ENCODE peak calls at places on chromosomes 13 and 19, in four cellular contexts. S, N, F and L are unnamed samples.

GRCh38 chr19:40601061-40601973 is at the start of gene LTBP4:
- DNase-seq in F (no peak), N (no peak), S (peak), L (no peak)

GRCh38 chr19:3369337-3370213 is 3.2 kb downstream of the NFIC start:
- DNase-seq in S (peak), F (no peak), N (no peak), L (no peak)

GRCh38 chr13:112158961-112159360 is 92.0 kb downstream of the SOX1 start:
- DNase-seq in F (no peak), N (no peak), S (no peak), L (no peak)

GRCh38 chr13:77697208-77698103 is at the start of gene SLAIN1:
- DNase-seq in S (peak), N (no peak), F (peak), L (peak)

GRCh38 chr13:113608967-113609533 is 24.5 kb downstream of the TFDP1 start:
- DNase-seq in S (no peak), N (no peak), F (no peak), L (no peak)

GRCh38 chr13:80906860-80907259 is 565.9 kb upstream of the SPRY2 start:
- DNase-seq in S (no peak), F (no peak), N (no peak), L (no peak)

GRCh38 chr19:1296575-1297271 is 11.1 kb downstream of the EFNA2 start:
- DNase-seq in N (no peak), F (no peak), S (no peak), L (no peak)

GRCh38 chr19:57789288-57789687 is 19.8 kb downstream of the ZNF586 start:
- DNase-seq in S (no peak), F (no peak), N (no peak), L (no peak)

GRCh38 chr19:531009-531752 is 379 bp upstream of the CDC34 start:
- DNase-seq in F (peak), S (peak), N (no peak), L (peak)

GRCh38 chr19:40055832-40056504 is at the start of gene ZNF780B:
- DNase-seq in N (peak), F (peak), S (peak), L (peak)

GRCh38 chr13:48038763-48039162 is 1.2 kb downstream of the NUDT15 start:
- DNase-seq in N (no peak), S (no peak), F (no peak), L (no peak)

GRCh38 chr13:67278230-67278629 is 48.1 kb upstream of the PCDH9 start:
- DNase-seq in N (no peak), F (no peak), S (no peak), L (no peak)

GRCh38 chr19:50376166-50377050 is at the start of gene NR1H2:
- DNase-seq in N (peak), S (peak), F (peak), L (peak)

GRCh38 chr13:67296511-67296910 is 66.4 kb upstream of the PCDH9 start:
- DNase-seq in S (no peak), N (no peak), F (no peak), L (no peak)

GRCh38 chr19:44625531-44626066 is 12.2 kb downstream of the IGSF23 start:
- DNase-seq in N (no peak), S (no peak), F (no peak), L (no peak)

GRCh38 chr13:85990397-85990796 is 191.2 kb upstream of the SLITRK6 start:
- DNase-seq in F (no peak), N (no peak), S (no peak), L (no peak)

GRCh38 chr13:76326343-76326742 is 559.9 kb downstream of the KCTD12 start:
- DNase-seq in F (no peak), S (no peak), N (no peak), L (no peak)

GRCh38 chr13:46296920-46297319 is 85.2 kb downstream of the LRRC63 start:
- DNase-seq in N (no peak), F (no peak), S (no peak), L (no peak)
- TF ChIP-seq NR2C2 in N (no peak), F (no peak), S (no peak), L (no peak)

DNA sequence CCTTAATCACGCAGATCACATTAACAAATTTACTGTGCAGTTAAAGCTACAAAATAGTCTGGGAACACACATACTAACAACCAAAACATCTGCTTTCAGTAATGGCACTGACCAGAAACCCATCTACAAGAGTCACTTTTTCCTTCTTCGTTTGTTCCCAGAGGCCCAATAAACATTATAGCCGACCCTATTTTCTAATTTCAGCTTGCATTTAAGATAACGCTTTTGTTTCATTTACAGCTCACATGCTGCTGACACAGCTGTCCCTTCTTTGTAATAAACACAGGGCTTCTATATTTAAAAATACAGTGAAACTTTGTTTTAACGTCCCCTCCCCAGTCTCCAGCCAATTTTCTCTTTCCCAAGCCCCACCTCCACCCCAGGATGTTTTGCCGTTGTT is 1.8 kb upstream of the WBP4 start:
- DNase-seq in F (no peak), N (no peak), S (no peak), L (no peak)
- TF ChIP-seq NR2C2 in F (no peak), N (no peak), S (no peak), L (no peak)

DNA sequence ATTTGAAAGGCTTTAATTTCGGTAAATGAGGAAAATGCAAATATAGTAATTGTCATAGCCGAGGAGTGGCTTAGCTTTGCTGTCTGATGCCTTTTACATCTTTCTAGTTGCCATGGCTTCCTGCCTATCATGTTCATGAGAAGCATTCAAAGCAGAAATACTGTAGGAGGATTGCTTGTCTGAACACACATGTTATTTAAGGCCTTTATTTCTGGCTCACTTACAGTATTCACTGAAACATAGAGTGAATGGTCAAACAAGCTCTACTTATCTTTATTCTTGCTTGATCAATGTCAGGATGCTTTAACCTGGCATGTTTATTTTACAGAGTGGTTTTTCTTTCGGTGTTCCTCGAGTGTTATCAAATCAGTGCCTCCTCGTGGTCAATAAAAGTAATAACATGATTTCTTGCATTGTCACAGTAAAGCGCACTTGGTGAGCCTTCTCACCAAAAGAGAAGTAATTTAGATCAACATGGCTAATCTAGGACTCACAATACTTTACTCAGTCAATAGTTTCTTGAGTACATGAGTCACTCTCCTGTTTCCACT is 73.5 kb upstream of the PCDH17 start:
- DNase-seq in S (no peak), F (peak), N (no peak), L (no peak)
- TF ChIP-seq NR2C2 in S (no peak), F (no peak), N (no peak), L (no peak)

DNA sequence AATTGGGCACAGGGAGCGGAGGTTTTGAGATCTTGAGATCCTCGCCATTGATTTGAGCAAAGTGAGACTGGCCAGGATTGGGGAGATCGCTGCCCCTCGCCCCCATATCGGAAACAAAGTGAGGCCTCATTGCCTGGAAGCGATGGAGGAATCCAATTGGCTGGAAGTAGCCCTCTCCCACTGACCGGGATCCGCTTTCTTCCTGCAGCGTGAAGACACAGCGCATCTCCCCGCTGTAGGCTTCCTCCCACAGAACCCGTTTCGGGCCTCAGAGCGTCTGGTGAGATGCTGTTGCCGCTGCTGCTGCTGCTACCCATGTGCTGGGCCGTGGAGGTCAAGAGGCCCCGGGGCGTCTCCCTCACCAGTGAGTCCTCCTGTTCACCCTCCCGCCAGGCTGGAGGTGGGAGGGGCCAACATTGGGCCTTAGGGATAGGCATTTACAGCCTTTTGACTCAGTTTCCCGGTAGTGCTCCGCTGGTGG is 438 bp downstream of the PRKCSH start:
- DNase-seq in F (no peak), N (no peak), S (peak), L (no peak)
- TF ChIP-seq NR2C2 in F (no peak), N (no peak), S (no peak), L (no peak)

DNA sequence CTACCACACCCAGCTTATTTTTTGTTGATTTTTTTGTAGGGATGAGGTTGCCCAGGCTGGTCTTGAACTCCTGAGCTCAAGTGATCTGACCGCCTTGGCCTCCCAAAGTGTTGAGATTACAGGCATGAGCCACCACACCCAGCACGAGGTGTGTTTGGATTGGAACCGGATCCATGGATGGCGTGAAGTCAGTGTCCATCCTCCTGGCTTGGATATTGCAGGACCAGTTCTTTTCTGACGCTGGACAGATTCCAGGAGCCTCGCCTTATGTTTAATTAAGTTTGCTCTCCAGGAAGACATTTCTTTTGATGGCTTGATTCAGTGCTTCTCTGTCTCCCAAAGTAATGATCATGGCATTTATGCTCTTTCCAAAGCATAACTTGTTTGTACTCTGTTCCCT is 14.4 kb upstream of the RFXAP start:
- DNase-seq in N (no peak), S (no peak), F (no peak), L (no peak)
- TF ChIP-seq NR2C2 in N (no peak), S (no peak), F (no peak), L (no peak)

DNA sequence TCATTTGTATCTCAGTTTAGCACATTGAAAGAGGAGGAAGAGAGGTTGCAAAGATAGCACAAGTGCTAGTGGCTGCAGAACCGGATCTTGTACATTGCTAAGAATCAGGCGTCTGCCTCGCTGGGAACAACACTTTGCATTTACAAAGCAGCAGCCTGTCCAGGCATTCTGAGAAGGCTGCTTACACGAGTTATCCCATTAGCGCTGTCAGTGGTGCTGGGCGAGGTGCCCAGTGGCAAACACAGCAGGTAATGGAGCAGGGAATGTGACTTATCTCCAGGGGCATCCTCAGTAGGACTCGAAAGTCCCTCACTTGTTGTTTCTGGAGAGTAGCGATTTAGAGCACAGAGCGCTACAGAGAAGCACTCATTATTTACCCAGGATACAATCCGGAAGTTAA is 209.6 kb downstream of the OLFM4 start:
- DNase-seq in N (no peak), S (no peak), F (no peak), L (peak)
- TF ChIP-seq NR2C2 in N (no peak), S (no peak), F (no peak), L (no peak)

GRCh38 chr13:29688193-29688592 is 92.7 kb upstream of the SLC7A1 start:
- DNase-seq in N (no peak), F (no peak), S (no peak), L (no peak)
- TF ChIP-seq NR2C2 in N (no peak), F (no peak), S (no peak), L (no peak)

DNA sequence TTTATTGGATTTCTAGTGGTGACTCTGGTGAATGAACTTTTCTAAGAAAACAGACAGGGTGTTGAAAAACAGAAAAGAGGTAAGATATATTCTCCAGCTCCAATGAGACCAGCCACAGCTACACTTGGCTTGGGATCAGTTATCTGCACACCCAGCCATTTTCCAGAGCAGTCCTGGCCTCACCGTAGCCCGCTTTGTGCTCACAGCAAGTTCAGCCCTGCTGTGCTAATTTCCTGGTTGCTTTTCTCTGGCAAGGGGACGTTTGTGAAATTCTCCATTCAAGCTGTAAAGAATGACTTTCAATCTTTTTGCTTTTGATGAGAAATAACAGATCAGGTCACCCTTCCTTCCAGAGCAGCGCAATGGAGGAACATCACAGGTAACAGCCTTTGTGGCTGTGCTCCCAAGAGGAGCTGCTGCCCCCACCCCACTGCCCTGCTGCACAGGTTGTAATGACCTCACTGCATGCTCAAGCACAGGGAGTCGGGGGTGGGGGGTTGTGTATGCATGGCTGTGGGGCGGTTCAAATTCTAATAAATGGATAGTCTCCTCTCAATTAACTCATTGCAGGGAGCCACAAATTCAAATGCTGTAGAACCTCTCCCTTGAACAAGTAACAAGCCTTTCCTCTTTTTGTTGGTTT is 516.6 kb upstream of the NBEA start:
- DNase-seq in N (no peak), S (no peak), F (no peak), L (no peak)
- TF ChIP-seq NR2C2 in N (no peak), S (no peak), F (no peak), L (no peak)